ENCODE peak calls at places on chromosomes 6 and 20, in seven cellular contexts. X is left ventricle myocardium inferior; I is left cardiac atrium; W is activated CD4-positive, alpha-beta T cell treated with anti-CD3 and anti-CD28 coated beads, Interleukin-2, amount 10 ng/mL, durations not matched to agents 7 days and 5 days; Q is aorta; O is pons; M is GM12865. V is an unnamed sample.
A peak's percentile ranks its signal among the peaks of the same experiment; 100 is the strongest.

GRCh38 chr20:9627219-9627618 is 112.8 kb downstream of the LAMP5 start:
- DNase-seq in X (no peak), I (no peak), W (no peak), Q (no peak), O (no peak), M (peak; percentile 41), V (no peak)

GRCh38 chr20:49323622-49324238 is 45.9 kb upstream of the ZNFX1 start:
- DNase-seq in X (no peak), I (peak; percentile 33), W (peak; percentile 61), Q (no peak), O (peak; percentile 41), M (peak; percentile 31), V (peak; percentile 36)

GRCh38 chr6:46217671-46218131 is 46.9 kb upstream of the ENPP5 start:
- DNase-seq in X (peak; percentile 27), I (peak; percentile 35), W (no peak), Q (no peak), O (peak; percentile 66), M (peak; percentile 45), V (peak; percentile 61)

GRCh38 chr20:47744803-47745202 is 40.5 kb downstream of the SULF2 start:
- DNase-seq in X (no peak), I (no peak), W (no peak), Q (no peak), O (no peak), M (no peak), V (no peak)

GRCh38 chr6:145733770-145734169 is 1.6 kb downstream of the EPM2A start:
- DNase-seq in X (no peak), I (no peak), W (no peak), Q (no peak), O (peak; percentile 26), M (no peak), V (no peak)

GRCh38 chr6:31307669-31308049 is 35.8 kb upstream of the HLA-C start:
- DNase-seq in X (no peak), I (no peak), W (no peak), Q (no peak), O (no peak), M (no peak), V (no peak)

GRCh38 chr6:167402195-167402686 is 77.4 kb downstream of the TTLL2 start:
- DNase-seq in X (no peak), I (no peak), W (no peak), Q (no peak), O (no peak), M (no peak), V (no peak)

GRCh38 chr20:48822879-48823385 is 4.9 kb downstream of the PREX1 start:
- DNase-seq in X (no peak), I (no peak), W (peak; percentile 42), Q (peak; percentile 67), O (peak; percentile 71), M (peak; percentile 54), V (no peak)

GRCh38 chr6:111581957-111582356 is 23.7 kb downstream of the TRAF3IP2 start:
- DNase-seq in X (no peak), I (no peak), W (no peak), Q (no peak), O (no peak), M (no peak), V (no peak)

GRCh38 chr6:74415056-74415455 is 719.1 kb downstream of the CD109 start:
- DNase-seq in X (no peak), I (no peak), W (no peak), Q (no peak), O (no peak), M (no peak), V (no peak)

GRCh38 chr6:80531676-80532619 is 425.5 kb downstream of the BCKDHB start:
- DNase-seq in X (no peak), I (no peak), W (no peak), Q (no peak), O (no peak), M (no peak), V (no peak)

GRCh38 chr6:6546318-6547110 is 42.0 kb upstream of the LY86 start:
- DNase-seq in X (peak; percentile 48), I (peak; percentile 41), W (no peak), Q (peak; percentile 84), O (no peak), M (peak; percentile 81), V (peak; percentile 57)

GRCh38 chr20:23050847-23051627 is 1.6 kb upstream of the THBD start:
- DNase-seq in X (peak; percentile 87), I (peak; percentile 89), W (peak; percentile 32), Q (peak; percentile 96), O (peak; percentile 59), M (peak; percentile 44), V (peak; percentile 47)

GRCh38 chr20:61120595-61121515 is 131.2 kb upstream of the CDH4 start:
- DNase-seq in X (peak; percentile 21), I (no peak), W (peak; percentile 44), Q (peak; percentile 57), O (peak; percentile 42), M (no peak), V (no peak)

GRCh38 chr6:25166955-25167753 is 112.0 kb upstream of the CARMIL1 start:
- DNase-seq in X (no peak), I (no peak), W (no peak), Q (no peak), O (no peak), M (no peak), V (no peak)

GRCh38 chr6:32224696-32225095 is 829 bp upstream of the NOTCH4 start:
- DNase-seq in X (no peak), I (no peak), W (no peak), Q (no peak), O (no peak), M (peak; percentile 56), V (no peak)

GRCh38 chr6:11711644-11711993 is 67.0 kb downstream of the ADTRP start:
- DNase-seq in X (no peak), I (no peak), W (peak; percentile 28), Q (no peak), O (no peak), M (peak; percentile 82), V (peak; percentile 60)

GRCh38 chr20:34581341-34582189 is 23.0 kb downstream of the MAP1LC3A start:
- DNase-seq in X (peak; percentile 42), I (peak; percentile 34), W (no peak), Q (no peak), O (peak; percentile 76), M (peak; percentile 67), V (peak; percentile 29)

GRCh38 chr6:131379951-131380350 is 193.1 kb upstream of the ARG1 start:
- DNase-seq in X (no peak), I (no peak), W (no peak), Q (no peak), O (no peak), M (no peak), V (no peak)

GRCh38 chr6:111978826-111979225 is 75.1 kb upstream of the CCN6 start:
- DNase-seq in X (no peak), I (no peak), W (no peak), Q (no peak), O (no peak), M (no peak), V (no peak)

GRCh38 chr6:37653933-37654565 is 43.6 kb downstream of the MDGA1 start:
- DNase-seq in X (no peak), I (no peak), W (peak; percentile 63), Q (no peak), O (no peak), M (peak; percentile 67), V (peak; percentile 72)

GRCh38 chr20:62542862-62543261 is 67.1 kb upstream of the GATA5 start:
- DNase-seq in X (no peak), I (no peak), W (no peak), Q (no peak), O (no peak), M (no peak), V (no peak)

GRCh38 chr6:32183030-32183429 is 1.0 kb downstream of the AGER start:
- DNase-seq in X (no peak), I (no peak), W (no peak), Q (peak; percentile 15), O (no peak), M (no peak), V (no peak)

GRCh38 chr6:86357877-86358276 is 579.5 kb upstream of the HTR1E start:
- DNase-seq in X (no peak), I (no peak), W (no peak), Q (no peak), O (no peak), M (no peak), V (no peak)

GRCh38 chr6:39196648-39197047 is 32.6 kb downstream of the KCNK5 start:
- DNase-seq in X (no peak), I (peak; percentile 1), W (no peak), Q (peak; percentile 24), O (no peak), M (no peak), V (no peak)

GRCh38 chr6:25324076-25324762 is 45.0 kb downstream of the CARMIL1 start:
- DNase-seq in X (no peak), I (no peak), W (no peak), Q (no peak), O (no peak), M (no peak), V (no peak)

GRCh38 chr6:24666097-24666615 is 543 bp downstream of the TDP2 start:
- DNase-seq in X (peak; percentile 26), I (peak; percentile 37), W (no peak), Q (peak; percentile 75), O (no peak), M (peak; percentile 53), V (peak; percentile 43)

GRCh38 chr6:109079981-109080380 is 14.7 kb downstream of the SESN1 start:
- DNase-seq in X (peak; percentile 44), I (peak; percentile 55), W (no peak), Q (no peak), O (no peak), M (no peak), V (no peak)

GRCh38 chr6:160393966-160394653 is 45.9 kb downstream of the SLC22A3 start:
- DNase-seq in X (no peak), I (no peak), W (no peak), Q (no peak), O (no peak), M (no peak), V (no peak)

GRCh38 chr6:39166189-39166917 is 51.4 kb upstream of the SAYSD1 start:
- DNase-seq in X (peak; percentile 59), I (peak; percentile 79), W (peak; percentile 85), Q (peak; percentile 96), O (peak; percentile 45), M (peak; percentile 79), V (peak; percentile 85)